ENCODE peak calls at places on chromosome 10, in five cellular contexts. I, T, D, M and Q are unnamed samples.
A peak's percentile ranks its signal among the peaks of the same experiment; 100 is the strongest.

GRCh38 chr10:126846959-126847358 is 58.3 kb upstream of the DOCK1 start:
- DNase-seq in I (no peak), T (no peak), D (no peak), M (no peak), Q (no peak)

GRCh38 chr10:76558586-76558985 is 1079.0 kb downstream of the KCNMA1 start:
- DNase-seq in I (no peak), T (peak; percentile 97), D (peak; percentile 72), M (no peak), Q (no peak)

GRCh38 chr10:52020702-52021101 is 293.4 kb upstream of the DKK1 start:
- DNase-seq in I (no peak), T (no peak), D (no peak), M (no peak), Q (no peak)

GRCh38 chr10:30784521-30784895 is 155.0 kb upstream of the LYZL2 start:
- DNase-seq in I (no peak), T (peak; percentile 80), D (peak; percentile 62), M (no peak), Q (no peak)

GRCh38 chr10:25175527-25176420 is 973 bp downstream of the GPR158 start:
- DNase-seq in I (no peak), T (no peak), D (peak; percentile 18), M (no peak), Q (no peak)

GRCh38 chr10:73095479-73096021 is 1.1 kb downstream of the P4HA1 start:
- DNase-seq in I (peak; percentile 36), T (peak; percentile 87), D (peak; percentile 91), M (peak; percentile 48), Q (peak; percentile 61)

GRCh38 chr10:58856508-58857240 is 319.8 kb upstream of the PHYHIPL start:
- DNase-seq in I (peak; percentile 62), T (peak; percentile 88), D (peak; percentile 80), M (peak; percentile 87), Q (peak; percentile 91)

GRCh38 chr10:133565441-133566294 is at the start of gene SYCE1:
- DNase-seq in I (peak; percentile 83), T (no peak), D (no peak), M (no peak), Q (no peak)

GRCh38 chr10:7511612-7512011 is 100.8 kb upstream of the SFMBT2 start:
- DNase-seq in I (no peak), T (no peak), D (no peak), M (no peak), Q (no peak)

GRCh38 chr10:47311193-47311899 is 10.9 kb upstream of the GDF2 start:
- DNase-seq in I (no peak), T (no peak), D (no peak), M (no peak), Q (no peak)

GRCh38 chr10:13390604-13391522 is 42.8 kb upstream of the SEPHS1 start:
- DNase-seq in I (no peak), T (no peak), D (no peak), M (no peak), Q (no peak)

GRCh38 chr10:49310460-49310859 is 11.5 kb downstream of the C10orf71 start:
- DNase-seq in I (no peak), T (no peak), D (no peak), M (no peak), Q (no peak)

GRCh38 chr10:6766061-6766460 is 186.0 kb upstream of the PRKCQ start:
- DNase-seq in I (peak; percentile 63), T (peak; percentile 87), D (no peak), M (no peak), Q (no peak)

GRCh38 chr10:47241946-47242900 is 57.8 kb upstream of the GDF10 start:
- DNase-seq in I (no peak), T (no peak), D (no peak), M (no peak), Q (no peak)

GRCh38 chr10:5948999-5949759 is 28.2 kb downstream of the IL15RA start:
- DNase-seq in I (peak; percentile 37), T (peak; percentile 76), D (peak; percentile 57), M (peak; percentile 73), Q (peak; percentile 36)

GRCh38 chr10:43299579-43299978 is 32.7 kb upstream of the RASGEF1A start:
- DNase-seq in I (no peak), T (no peak), D (no peak), M (no peak), Q (no peak)

GRCh38 chr10:100713859-100714565 is 31.4 kb upstream of the PAX2 start:
- DNase-seq in I (no peak), T (no peak), D (no peak), M (no peak), Q (no peak)

GRCh38 chr10:100715101-100715444 is 30.3 kb upstream of the PAX2 start:
- DNase-seq in I (no peak), T (no peak), D (no peak), M (no peak), Q (no peak)

GRCh38 chr10:100714566-100714950 is 30.8 kb upstream of the PAX2 start:
- DNase-seq in I (no peak), T (no peak), D (no peak), M (no peak), Q (no peak)

GRCh38 chr10:100717166-100717565 is 28.2 kb upstream of the PAX2 start:
- DNase-seq in I (no peak), T (no peak), D (no peak), M (no peak), Q (no peak)

GRCh38 chr10:100715445-100716385 is 29.7 kb upstream of the PAX2 start:
- DNase-seq in I (no peak), T (no peak), D (no peak), M (no peak), Q (no peak)
- H3K4me3 ChIP-seq in I (no peak overlapping the region), T (no peak overlapping the region), D (no peak overlapping the region), M (no peak overlapping the region), Q (no peak overlapping the region)

GRCh38 chr10:74587109-74587508 is 239.3 kb upstream of the KAT6B start:
- DNase-seq in I (no peak), T (no peak), D (no peak), M (no peak), Q (no peak)

GRCh38 chr10:74585231-74586087 is 240.9 kb upstream of the KAT6B start:
- DNase-seq in I (no peak), T (peak; percentile 22), D (peak; percentile 44), M (no peak), Q (no peak)

GRCh38 chr10:74589226-74589673 is 237.2 kb upstream of the KAT6B start:
- DNase-seq in I (peak; percentile 72), T (peak; percentile 100), D (peak; percentile 90), M (peak; percentile 41), Q (peak; percentile 94)

GRCh38 chr10:74586088-74586585 is 240.3 kb upstream of the KAT6B start:
- DNase-seq in I (no peak), T (peak; percentile 66), D (peak; percentile 21), M (no peak), Q (no peak)
- H3K27ac ChIP-seq in I (peak overlapping the region; percentile 57), T (no peak overlapping the region), D (no peak overlapping the region), M (no peak overlapping the region), Q (no peak overlapping the region)

DNA sequence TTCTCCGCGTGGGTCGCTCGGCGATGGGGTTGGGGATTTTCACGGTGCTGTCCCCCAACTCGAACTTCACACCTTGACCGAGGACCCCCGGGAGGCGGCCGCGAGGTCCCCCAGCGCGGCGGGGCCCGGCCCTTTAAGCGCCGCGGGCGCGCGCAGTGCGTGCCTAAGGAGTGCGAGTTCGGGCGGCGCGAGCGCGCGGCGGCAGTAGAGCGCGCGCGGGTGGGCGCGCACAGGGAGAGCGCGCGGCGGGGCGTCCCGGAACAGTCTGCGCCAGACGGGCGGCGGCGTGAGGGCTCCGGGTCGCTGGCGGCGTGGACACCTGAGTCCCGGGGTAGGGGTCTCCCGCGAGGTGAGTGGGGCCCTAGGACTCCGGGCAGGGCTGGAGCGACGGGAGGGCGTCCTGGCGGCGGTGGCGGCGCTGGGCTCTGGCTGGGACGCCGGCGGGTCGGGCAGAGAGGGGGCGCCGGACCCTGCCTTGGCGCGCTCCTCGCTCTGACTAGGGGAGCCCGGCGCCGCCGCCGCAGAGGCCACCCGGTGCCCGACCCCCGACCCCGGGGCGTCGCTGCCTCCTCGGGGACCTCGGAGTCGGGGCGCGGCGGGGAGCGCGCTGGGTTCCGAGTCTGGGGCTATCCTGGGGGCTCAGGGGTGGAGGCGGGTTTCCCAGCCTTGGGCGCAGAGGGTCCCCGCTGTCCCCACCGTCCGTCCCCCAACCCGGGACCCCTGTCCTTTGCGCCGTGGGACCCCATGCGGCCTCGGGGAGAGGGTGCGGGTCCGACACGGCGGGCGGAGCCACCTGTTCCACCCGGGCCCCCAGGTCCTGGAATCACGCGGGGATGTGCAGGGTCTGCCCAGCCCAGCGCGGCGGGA is at the start of gene PROSER2:
- DNase-seq in I (no peak), T (peak; percentile 55), D (peak; percentile 61), M (peak; percentile 67), Q (no peak)
- H3K4me3 ChIP-seq in I (peak within 1 kb of the TSS; percentile 53), T (peak within 1 kb of the TSS; percentile 55), D (peak within 1 kb of the TSS; percentile 81), M (peak within 1 kb of the TSS; percentile 99), Q (peak within 1 kb of the TSS; percentile 67)

GRCh38 chr10:10677479-10677878 is 340.2 kb upstream of the CELF2 start:
- DNase-seq in I (peak; percentile 61), T (peak; percentile 91), D (peak; percentile 75), M (no peak), Q (peak; percentile 49)
- H3K27ac ChIP-seq in I (no peak overlapping the region), T (no peak overlapping the region), D (no peak overlapping the region), M (no peak overlapping the region), Q (no peak overlapping the region)

GRCh38 chr10:71214641-71215160 is 2.3 kb downstream of the UNC5B start:
- DNase-seq in I (no peak), T (no peak), D (no peak), M (no peak), Q (no peak)
- H3K4me3 ChIP-seq in I (no peak overlapping the region), T (peak overlapping the region; percentile 78), D (peak overlapping the region; percentile 87), M (no peak overlapping the region), Q (peak overlapping the region; percentile 88)

GRCh38 chr10:86732771-86733170 is 23.6 kb upstream of the BMPR1A start:
- DNase-seq in I (no peak), T (no peak), D (no peak), M (no peak), Q (no peak)
- H3K27ac ChIP-seq in I (peak overlapping the region; percentile 73), T (no peak overlapping the region), D (no peak overlapping the region), M (no peak overlapping the region), Q (no peak overlapping the region)

DNA sequence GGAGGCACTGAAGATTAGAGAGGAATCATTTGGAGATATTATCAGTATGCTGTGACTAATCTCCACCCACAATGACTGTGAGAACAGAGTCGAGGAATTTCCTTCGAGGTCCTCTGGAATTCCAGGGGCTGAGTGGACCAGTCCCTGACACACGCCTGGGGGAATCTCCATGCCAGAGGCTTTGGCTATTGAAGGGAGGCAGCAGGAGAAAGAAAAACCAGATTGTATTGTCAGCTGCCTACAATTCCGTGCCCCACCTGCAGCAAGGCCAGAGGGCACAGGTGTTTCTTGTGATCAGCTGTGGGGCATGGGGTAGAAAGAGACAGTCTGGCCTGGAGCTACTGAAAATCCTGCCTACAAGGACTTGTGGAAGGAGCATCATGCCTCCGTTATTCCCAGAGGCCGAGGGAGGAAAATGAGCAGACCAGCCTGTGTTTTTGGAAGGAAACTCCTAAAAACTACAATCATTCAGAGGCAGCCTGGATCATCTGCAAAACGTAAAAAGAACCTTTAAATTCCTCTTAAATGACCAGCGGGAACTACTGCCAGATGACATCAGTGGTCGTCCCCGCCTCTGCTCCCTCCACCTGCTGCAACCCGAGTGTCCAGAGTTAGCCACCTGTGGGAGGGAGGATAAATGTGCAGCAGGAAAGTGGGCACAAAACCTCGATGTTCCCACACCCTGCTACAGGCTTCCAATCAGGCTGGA is 25.4 kb upstream of the ANK3 start:
- DNase-seq in I (no peak), T (peak; percentile 44), D (peak; percentile 90), M (peak; percentile 20), Q (peak; percentile 67)
- H3K4me3 ChIP-seq in I (no peak overlapping the region), T (no peak overlapping the region), D (peak overlapping the region; percentile 22), M (no peak overlapping the region), Q (no peak overlapping the region)

GRCh38 chr10:33212061-33212748 is 122.3 kb downstream of the NRP1 start:
- DNase-seq in I (no peak), T (peak; percentile 81), D (peak; percentile 48), M (no peak), Q (no peak)
- H3K27ac ChIP-seq in I (peak overlapping the region; percentile 48), T (peak overlapping the region; percentile 84), D (peak overlapping the region; percentile 70), M (peak overlapping the region; percentile 4), Q (peak overlapping the region; percentile 80)